ENCODE peak calls at places on chromosomes 12 and 14, in nine cellular contexts. C is ovary; V is colonic mucosa; Y is Peyer's patch; S is spleen; J is transverse colon; M is CD4-positive, alpha-beta memory T cell; P is suprapubic skin; D is Panc1. E is an unnamed sample.

GRCh38 chr12:75725505-75726120 is 214.2 kb upstream of the KRR1 start:
- DNase-seq in C (no peak), V (no peak), Y (no peak), S (no peak), J (no peak), M (no peak), P (no peak), D (no peak), E (no peak)

GRCh38 chr14:68794130-68794855 is 1.4 kb upstream of the ZFP36L1 start:
- DNase-seq in C (peak; percentile 92), V (peak; percentile 79), Y (peak; percentile 84), S (peak; percentile 97), J (peak; percentile 85), M (peak; percentile 82), P (peak; percentile 95), D (no peak), E (no peak)

GRCh38 chr12:81963026-81963425 is 203.9 kb upstream of the PPFIA2 start:
- DNase-seq in C (no peak), V (no peak), Y (no peak), S (no peak), J (no peak), M (no peak), P (no peak), D (no peak), E (no peak)

GRCh38 chr12:82130763-82131162 is 227.4 kb downstream of the CCDC59 start:
- DNase-seq in C (no peak), V (no peak), Y (no peak), S (no peak), J (no peak), M (no peak), P (no peak), D (no peak), E (no peak)

GRCh38 chr12:20601668-20602280 is 93.4 kb upstream of the SLCO1C1 start:
- DNase-seq in C (no peak), V (no peak), Y (no peak), S (no peak), J (no peak), M (no peak), P (no peak), D (no peak), E (no peak)

GRCh38 chr14:58815046-58815701 is 177.4 kb downstream of the DACT1 start:
- DNase-seq in C (no peak), V (no peak), Y (no peak), S (no peak), J (no peak), M (no peak), P (no peak), D (no peak), E (no peak)

GRCh38 chr12:107130830-107131760 is 37.7 kb upstream of the CRY1 start:
- DNase-seq in C (no peak), V (no peak), Y (no peak), S (no peak), J (no peak), M (peak; percentile 6), P (no peak), D (no peak), E (no peak)

GRCh38 chr12:14366211-14366762 is 805 bp downstream of the ATF7IP start:
- DNase-seq in C (no peak), V (no peak), Y (no peak), S (no peak), J (no peak), M (no peak), P (no peak), D (no peak), E (no peak)

GRCh38 chr12:91249059-91250055 is 66.7 kb upstream of the DCN start:
- DNase-seq in C (no peak), V (no peak), Y (no peak), S (no peak), J (no peak), M (no peak), P (no peak), D (no peak), E (no peak)

GRCh38 chr12:59113831-59114273 is 193.5 kb upstream of the LRIG3 start:
- DNase-seq in C (peak; percentile 81), V (peak; percentile 88), Y (peak; percentile 24), S (no peak), J (peak; percentile 78), M (peak; percentile 6), P (peak; percentile 87), D (peak; percentile 69), E (peak; percentile 55)

GRCh38 chr12:113758165-113758924 is 207.8 kb downstream of the RBM19 start:
- DNase-seq in C (no peak), V (no peak), Y (no peak), S (no peak), J (no peak), M (no peak), P (no peak), D (no peak), E (no peak)

GRCh38 chr12:92593734-92594402 is 108.9 kb upstream of the PLEKHG7 start:
- DNase-seq in C (no peak), V (peak; percentile 19), Y (peak; percentile 83), S (peak; percentile 84), J (peak; percentile 39), M (peak; percentile 87), P (no peak), D (peak; percentile 61), E (no peak)

GRCh38 chr12:122949405-122949804 is 16.9 kb downstream of the ABCB9 start:
- DNase-seq in C (no peak), V (no peak), Y (no peak), S (no peak), J (no peak), M (no peak), P (no peak), D (no peak), E (no peak)

GRCh38 chr12:101297661-101298060 is 17.8 kb downstream of the UTP20 start:
- DNase-seq in C (no peak), V (no peak), Y (no peak), S (no peak), J (no peak), M (no peak), P (no peak), D (no peak), E (no peak)

GRCh38 chr14:26199096-26199495 is 398.7 kb downstream of the NOVA1 start:
- DNase-seq in C (no peak), V (no peak), Y (no peak), S (no peak), J (no peak), M (no peak), P (no peak), D (no peak), E (no peak)

GRCh38 chr14:26204362-26204953 is 393.4 kb downstream of the NOVA1 start:
- DNase-seq in C (no peak), V (no peak), Y (no peak), S (no peak), J (no peak), M (no peak), P (no peak), D (no peak), E (no peak)

GRCh38 chr14:26194816-26195215 is 403.0 kb downstream of the NOVA1 start:
- DNase-seq in C (no peak), V (no peak), Y (no peak), S (no peak), J (no peak), M (no peak), P (no peak), D (no peak), E (no peak)

GRCh38 chr14:26200675-26201074 is 397.2 kb downstream of the NOVA1 start:
- DNase-seq in C (no peak), V (no peak), Y (no peak), S (no peak), J (no peak), M (no peak), P (no peak), D (no peak), E (no peak)

GRCh38 chr14:26199599-26200370 is 398.0 kb downstream of the NOVA1 start:
- DNase-seq in C (no peak), V (no peak), Y (no peak), S (no peak), J (no peak), M (no peak), P (no peak), D (no peak), E (no peak)
- H3K27me3 ChIP-seq in C (no peaks in the 10 kb centered on the region), V (no peaks in the 10 kb centered on the region), Y (no peaks in the 10 kb centered on the region), S (peaks cover 5% of the 10 kb centered on the region), J (peaks cover 3% of the 10 kb centered on the region), M (no peaks in the 10 kb centered on the region), P (no peaks in the 10 kb centered on the region), D (no peaks in the 10 kb centered on the region), E (no peaks in the 10 kb centered on the region)

GRCh38 chr14:36505193-36505815 is 14.7 kb downstream of the NKX2-1 start:
- DNase-seq in C (no peak), V (no peak), Y (no peak), S (no peak), J (no peak), M (no peak), P (no peak), D (no peak), E (no peak)

GRCh38 chr14:36503771-36504741 is 16.0 kb downstream of the NKX2-1 start:
- DNase-seq in C (no peak), V (no peak), Y (no peak), S (no peak), J (no peak), M (no peak), P (no peak), D (no peak), E (no peak)

GRCh38 chr14:36505892-36506731 is 13.9 kb downstream of the NKX2-1 start:
- DNase-seq in C (no peak), V (no peak), Y (no peak), S (no peak), J (no peak), M (no peak), P (no peak), D (no peak), E (no peak)

GRCh38 chr14:36502558-36503508 is 17.2 kb downstream of the NKX2-1 start:
- DNase-seq in C (no peak), V (no peak), Y (no peak), S (no peak), J (no peak), M (no peak), P (no peak), D (no peak), E (no peak)

DNA sequence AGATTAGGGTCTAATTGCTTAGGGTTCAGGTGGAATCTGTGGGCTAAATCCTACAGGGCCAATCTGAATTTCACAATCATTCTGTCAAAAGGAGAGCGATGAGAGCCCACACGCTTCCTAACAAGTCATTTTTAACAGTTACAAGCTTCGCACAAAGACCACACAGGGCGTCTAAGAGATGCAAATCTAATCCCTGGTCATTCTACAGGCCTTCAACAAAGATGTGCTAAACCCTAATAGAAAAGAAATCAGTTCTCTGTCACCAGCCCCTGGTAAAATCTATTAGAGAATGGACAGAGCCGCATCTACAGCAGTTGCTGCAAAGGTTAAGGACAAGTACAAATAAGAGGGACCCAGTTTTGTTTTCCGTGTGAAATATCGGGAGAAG is 15.2 kb downstream of the NKX2-1 start:
- DNase-seq in C (no peak), V (no peak), Y (no peak), S (no peak), J (no peak), M (no peak), P (no peak), D (no peak), E (no peak)
- H3K27me3 ChIP-seq in C (no peaks in the 10 kb centered on the region), V (peaks cover 88% of the 10 kb centered on the region), Y (peaks cover 52% of the 10 kb centered on the region), S (peaks cover 100% of the 10 kb centered on the region), J (peaks cover 100% of the 10 kb centered on the region), M (peaks cover 31% of the 10 kb centered on the region), P (peaks cover 100% of the 10 kb centered on the region), D (peaks cover 7% of the 10 kb centered on the region), E (peaks cover 80% of the 10 kb centered on the region)

GRCh38 chr14:104138098-104138890 is at the start of gene KIF26A:
- DNase-seq in C (peak; percentile 49), V (peak; percentile 59), Y (no peak), S (peak; percentile 78), J (peak; percentile 47), M (no peak), P (peak; percentile 68), D (no peak), E (no peak)
- H3K27me3 ChIP-seq in C (no peaks in the 10 kb centered on the region), V (peaks cover 35% of the 10 kb centered on the region), Y (peaks cover 37% of the 10 kb centered on the region), S (peaks cover 84% of the 10 kb centered on the region), J (peaks cover 66% of the 10 kb centered on the region), M (peaks cover 9% of the 10 kb centered on the region), P (peaks cover 74% of the 10 kb centered on the region), D (no peaks in the 10 kb centered on the region), E (peaks cover 20% of the 10 kb centered on the region)

GRCh38 chr12:50201987-50202521 is 34.9 kb upstream of the CERS5 start:
- DNase-seq in C (no peak), V (peak; percentile 56), Y (no peak), S (no peak), J (peak; percentile 36), M (no peak), P (no peak), D (no peak), E (no peak)
- H3K27me3 ChIP-seq in C (no peaks in the 10 kb centered on the region), V (no peaks in the 10 kb centered on the region), Y (no peaks in the 10 kb centered on the region), S (no peaks in the 10 kb centered on the region), J (no peaks in the 10 kb centered on the region), M (no peaks in the 10 kb centered on the region), P (no peaks in the 10 kb centered on the region), D (no peaks in the 10 kb centered on the region), E (no peaks in the 10 kb centered on the region)

E was measured in iPS DF 6.9.